ENCODE peak calls at places on chromosomes 4 and X, in nine cellular contexts. One of them, this sample, is unnamed.

GRCh38 chrX:74349387-74349786 is 45.4 kb downstream of the ZCCHC13 start:
- DNase-seq in CD4-positive, alpha-beta T cell: no peak
- DNase-seq in SW480: peak; percentile 64
- DNase-seq in Caki2: peak; percentile 1
- DNase-seq in T-helper 17 cell: no peak
- DNase-seq in NCI-H1092: no peak
- DNase-seq in astrocyte of the spinal cord: peak; percentile 77
- DNase-seq in endodermal cell: no peak
- DNase-seq in activated CD4-positive, CD25-positive, alpha-beta regulatory T cell: no peak
- DNase-seq in this sample: no peak

GRCh38 chrX:53263597-53264094 is 17.7 kb downstream of the IQSEC2 start:
- DNase-seq in CD4-positive, alpha-beta T cell: no peak
- DNase-seq in SW480: peak; percentile 84
- DNase-seq in Caki2: peak; percentile 72
- DNase-seq in T-helper 17 cell: no peak
- DNase-seq in NCI-H1092: no peak
- DNase-seq in astrocyte of the spinal cord: peak; percentile 52
- DNase-seq in endodermal cell: no peak
- DNase-seq in activated CD4-positive, CD25-positive, alpha-beta regulatory T cell: no peak
- DNase-seq in this sample: no peak

GRCh38 chr4:76486588-76487276 is 51.7 kb downstream of the SHROOM3 start:
- DNase-seq in CD4-positive, alpha-beta T cell: no peak
- DNase-seq in SW480: no peak
- DNase-seq in Caki2: no peak
- DNase-seq in T-helper 17 cell: no peak
- DNase-seq in NCI-H1092: no peak
- DNase-seq in astrocyte of the spinal cord: no peak
- DNase-seq in endodermal cell: no peak
- DNase-seq in activated CD4-positive, CD25-positive, alpha-beta regulatory T cell: no peak
- DNase-seq in this sample: no peak

GRCh38 chrX:124023838-124024238 is 62.3 kb downstream of the STAG2 start:
- DNase-seq in CD4-positive, alpha-beta T cell: no peak
- DNase-seq in SW480: no peak
- DNase-seq in Caki2: peak; percentile 28
- DNase-seq in T-helper 17 cell: no peak
- DNase-seq in NCI-H1092: no peak
- DNase-seq in astrocyte of the spinal cord: peak; percentile 17
- DNase-seq in endodermal cell: no peak
- DNase-seq in activated CD4-positive, CD25-positive, alpha-beta regulatory T cell: no peak
- DNase-seq in this sample: no peak

GRCh38 chr4:108072300-108072699 is 82.6 kb downstream of the HADH start:
- DNase-seq in CD4-positive, alpha-beta T cell: peak; percentile 86
- DNase-seq in SW480: peak; percentile 82
- DNase-seq in Caki2: no peak
- DNase-seq in T-helper 17 cell: no peak
- DNase-seq in NCI-H1092: no peak
- DNase-seq in astrocyte of the spinal cord: no peak
- DNase-seq in endodermal cell: no peak
- DNase-seq in activated CD4-positive, CD25-positive, alpha-beta regulatory T cell: peak; percentile 37
- DNase-seq in this sample: no peak

GRCh38 chr4:150818661-150819060 is 196.4 kb downstream of the LRBA start:
- DNase-seq in CD4-positive, alpha-beta T cell: no peak
- DNase-seq in SW480: no peak
- DNase-seq in Caki2: no peak
- DNase-seq in T-helper 17 cell: no peak
- DNase-seq in NCI-H1092: no peak
- DNase-seq in astrocyte of the spinal cord: peak; percentile 57
- DNase-seq in endodermal cell: no peak
- DNase-seq in activated CD4-positive, CD25-positive, alpha-beta regulatory T cell: no peak
- DNase-seq in this sample: no peak

GRCh38 chrX:41300758-41301437 is 33.1 kb upstream of the DDX3X start:
- DNase-seq in CD4-positive, alpha-beta T cell: no peak
- DNase-seq in SW480: no peak
- DNase-seq in Caki2: peak; percentile 71
- DNase-seq in T-helper 17 cell: no peak
- DNase-seq in NCI-H1092: no peak
- DNase-seq in astrocyte of the spinal cord: peak; percentile 35
- DNase-seq in endodermal cell: no peak
- DNase-seq in activated CD4-positive, CD25-positive, alpha-beta regulatory T cell: no peak
- DNase-seq in this sample: no peak

GRCh38 chr4:47465008-47465407 is 1.5 kb upstream of the COMMD8 start:
- DNase-seq in CD4-positive, alpha-beta T cell: no peak
- DNase-seq in SW480: no peak
- DNase-seq in Caki2: peak; percentile 53
- DNase-seq in T-helper 17 cell: no peak
- DNase-seq in NCI-H1092: no peak
- DNase-seq in astrocyte of the spinal cord: no peak
- DNase-seq in endodermal cell: no peak
- DNase-seq in activated CD4-positive, CD25-positive, alpha-beta regulatory T cell: no peak
- DNase-seq in this sample: no peak

GRCh38 chrX:5458300-5458699 is 770.4 kb downstream of the NLGN4X start:
- DNase-seq in CD4-positive, alpha-beta T cell: no peak
- DNase-seq in SW480: peak; percentile 3
- DNase-seq in Caki2: no peak
- DNase-seq in T-helper 17 cell: no peak
- DNase-seq in NCI-H1092: no peak
- DNase-seq in astrocyte of the spinal cord: no peak
- DNase-seq in endodermal cell: peak; percentile 52
- DNase-seq in activated CD4-positive, CD25-positive, alpha-beta regulatory T cell: no peak
- DNase-seq in this sample: no peak

GRCh38 chr4:105061136-105061696 is 85.5 kb upstream of the TET2 start:
- DNase-seq in CD4-positive, alpha-beta T cell: no peak
- DNase-seq in SW480: peak; percentile 66
- DNase-seq in Caki2: peak; percentile 94
- DNase-seq in T-helper 17 cell: no peak
- DNase-seq in NCI-H1092: no peak
- DNase-seq in astrocyte of the spinal cord: peak; percentile 36
- DNase-seq in endodermal cell: peak; percentile 53
- DNase-seq in activated CD4-positive, CD25-positive, alpha-beta regulatory T cell: peak; percentile 0
- DNase-seq in this sample: peak; percentile 68

GRCh38 chr4:121278811-121279368 is 101.9 kb downstream of the QRFPR start:
- DNase-seq in CD4-positive, alpha-beta T cell: no peak
- DNase-seq in SW480: no peak
- DNase-seq in Caki2: no peak
- DNase-seq in T-helper 17 cell: no peak
- DNase-seq in NCI-H1092: no peak
- DNase-seq in astrocyte of the spinal cord: peak; percentile 38
- DNase-seq in endodermal cell: no peak
- DNase-seq in activated CD4-positive, CD25-positive, alpha-beta regulatory T cell: no peak
- DNase-seq in this sample: no peak

GRCh38 chrX:133749370-133749769 is 236.0 kb downstream of the GPC3 start:
- DNase-seq in CD4-positive, alpha-beta T cell: peak; percentile 5
- DNase-seq in SW480: no peak
- DNase-seq in Caki2: no peak
- DNase-seq in T-helper 17 cell: no peak
- DNase-seq in NCI-H1092: no peak
- DNase-seq in astrocyte of the spinal cord: no peak
- DNase-seq in endodermal cell: no peak
- DNase-seq in activated CD4-positive, CD25-positive, alpha-beta regulatory T cell: no peak
- DNase-seq in this sample: no peak

GRCh38 chrX:52346462-52347165 is 22.2 kb upstream of the XAGE2 start:
- DNase-seq in CD4-positive, alpha-beta T cell: no peak
- DNase-seq in SW480: peak; percentile 86
- DNase-seq in Caki2: peak; percentile 88
- DNase-seq in T-helper 17 cell: no peak
- DNase-seq in NCI-H1092: no peak
- DNase-seq in astrocyte of the spinal cord: no peak
- DNase-seq in endodermal cell: no peak
- DNase-seq in activated CD4-positive, CD25-positive, alpha-beta regulatory T cell: no peak
- DNase-seq in this sample: no peak

GRCh38 chrX:66632473-66632872 is 6.4 kb downstream of the EDA2R start:
- DNase-seq in CD4-positive, alpha-beta T cell: no peak
- DNase-seq in SW480: no peak
- DNase-seq in Caki2: no peak
- DNase-seq in T-helper 17 cell: no peak
- DNase-seq in NCI-H1092: no peak
- DNase-seq in astrocyte of the spinal cord: no peak
- DNase-seq in endodermal cell: no peak
- DNase-seq in activated CD4-positive, CD25-positive, alpha-beta regulatory T cell: no peak
- DNase-seq in this sample: no peak

GRCh38 chrX:72123471-72124185 is 8.1 kb downstream of the RTL5 start:
- DNase-seq in CD4-positive, alpha-beta T cell: no peak
- DNase-seq in SW480: no peak
- DNase-seq in Caki2: no peak
- DNase-seq in T-helper 17 cell: no peak
- DNase-seq in NCI-H1092: no peak
- DNase-seq in astrocyte of the spinal cord: peak; percentile 81
- DNase-seq in endodermal cell: peak; percentile 86
- DNase-seq in activated CD4-positive, CD25-positive, alpha-beta regulatory T cell: no peak
- DNase-seq in this sample: peak; percentile 27

GRCh38 chrX:115378471-115378870 is 89.0 kb downstream of the LUZP4 start:
- DNase-seq in CD4-positive, alpha-beta T cell: no peak
- DNase-seq in SW480: no peak
- DNase-seq in Caki2: no peak
- DNase-seq in T-helper 17 cell: no peak
- DNase-seq in NCI-H1092: no peak
- DNase-seq in astrocyte of the spinal cord: peak; percentile 32
- DNase-seq in endodermal cell: no peak
- DNase-seq in activated CD4-positive, CD25-positive, alpha-beta regulatory T cell: no peak
- DNase-seq in this sample: no peak

GRCh38 chr4:7819446-7819845 is 120.2 kb downstream of the AFAP1 start:
- DNase-seq in CD4-positive, alpha-beta T cell: no peak
- DNase-seq in SW480: no peak
- DNase-seq in Caki2: no peak
- DNase-seq in T-helper 17 cell: no peak
- DNase-seq in NCI-H1092: no peak
- DNase-seq in astrocyte of the spinal cord: no peak
- DNase-seq in endodermal cell: no peak
- DNase-seq in activated CD4-positive, CD25-positive, alpha-beta regulatory T cell: no peak
- DNase-seq in this sample: no peak

GRCh38 chrX:133415276-133416105 is at the start of gene GPC4:
- DNase-seq in CD4-positive, alpha-beta T cell: no peak
- DNase-seq in SW480: peak; percentile 68
- DNase-seq in Caki2: peak; percentile 60
- DNase-seq in T-helper 17 cell: no peak
- DNase-seq in NCI-H1092: no peak
- DNase-seq in astrocyte of the spinal cord: peak; percentile 68
- DNase-seq in endodermal cell: peak; percentile 90
- DNase-seq in activated CD4-positive, CD25-positive, alpha-beta regulatory T cell: no peak
- DNase-seq in this sample: peak; percentile 76